ENCODE peak calls at places on chromosomes 11 and 22, in six cellular contexts. F is H9, M is trophoblast cell, K is neuronal stem cell, G is IMR-90, B is mesendoderm. E is an unnamed sample.

GRCh38 chr11:130908770-130909625 is 7.3 kb downstream of the SNX19 start:
- DNase-seq in F (no peak), K (no peak), G (peak), M (no peak), B (no peak), E (peak)

GRCh38 chr22:50184004-50184461 is 1.7 kb upstream of the TRABD start:
- DNase-seq in K (no peak), B (no peak), F (no peak), M (no peak), G (peak), E (no peak)

GRCh38 chr11:114154271-114155047 is 94.9 kb downstream of the ZBTB16 start:
- DNase-seq in F (no peak), M (peak), G (no peak), B (no peak), K (no peak), E (peak)

GRCh38 chr11:6433998-6434650 is 6.7 kb downstream of the HPX start:
- DNase-seq in K (no peak), B (no peak), F (no peak), M (no peak), G (no peak), E (no peak)

GRCh38 chr11:96159968-96160367 is 183.0 kb downstream of the MAML2 start:
- DNase-seq in M (no peak), B (peak), K (no peak), F (no peak), G (no peak), E (peak)

GRCh38 chr11:95925011-95925410 is 1.1 kb upstream of the MTMR2 start:
- DNase-seq in K (no peak), M (peak), G (peak), F (no peak), B (peak), E (peak)

GRCh38 chr22:46617250-46618103 is 2.7 kb upstream of the GRAMD4 start:
- DNase-seq in K (no peak), F (no peak), M (no peak), B (no peak), G (peak), E (no peak)

GRCh38 chr22:19566599-19567382 is 42.6 kb upstream of the CLDN5 start:
- DNase-seq in B (no peak), G (no peak), F (no peak), K (no peak), M (no peak), E (no peak)

GRCh38 chr11:6095798-6096197 is 11.7 kb upstream of the OR56B4 start:
- DNase-seq in M (no peak), K (no peak), B (no peak), F (no peak), G (no peak), E (no peak)

GRCh38 chr11:129368889-129369672 is 6.6 kb upstream of the BARX2 start:
- DNase-seq in F (no peak), B (peak), M (no peak), G (no peak), K (no peak), E (no peak)

GRCh38 chr22:22397292-22397870 is 111.2 kb downstream of the ZNF280B start:
- DNase-seq in M (peak), B (peak), K (no peak), F (no peak), G (no peak), E (no peak)

GRCh38 chr11:104771782-104772181 is 126.5 kb downstream of the CASP12 start:
- DNase-seq in F (no peak), B (no peak), M (no peak), G (no peak), K (no peak), E (peak)

GRCh38 chr11:8351223-8351622 is 87.5 kb upstream of the LMO1 start:
- DNase-seq in K (no peak), M (no peak), F (no peak), G (no peak), B (no peak), E (no peak)

GRCh38 chr11:32015435-32015834 is 75.4 kb upstream of the RCN1 start:
- DNase-seq in B (no peak), G (no peak), F (no peak), K (no peak), M (no peak), E (no peak)

GRCh38 chr11:8285796-8286195 is 22.1 kb upstream of the LMO1 start:
- DNase-seq in F (peak), B (no peak), G (no peak), K (no peak), M (no peak), E (no peak)

GRCh38 chr11:61820174-61820573 is 3.4 kb upstream of the FADS1 start:
- DNase-seq in K (no peak), G (peak), F (no peak), M (no peak), B (no peak), E (peak)

GRCh38 chr11:17019231-17019630 is 5.0 kb upstream of the PLEKHA7 start:
- DNase-seq in B (no peak), M (peak), G (no peak), F (no peak), K (no peak), E (no peak)

GRCh38 chr11:61058583-61059259 is 43.6 kb upstream of the CD5 start:
- DNase-seq in M (no peak), F (peak), K (no peak), G (no peak), B (no peak), E (no peak)

GRCh38 chr11:129881570-129882170 is 13.7 kb downstream of the NFRKB start:
- DNase-seq in G (peak), M (peak), F (peak), B (peak), K (no peak), E (peak)

GRCh38 chr11:112186304-112186703 is 11.0 kb downstream of the BCO2 start:
- DNase-seq in M (no peak), G (no peak), B (no peak), K (no peak), F (no peak), E (no peak)

GRCh38 chr22:50032109-50032871 is 19.7 kb upstream of the IL17REL start:
- DNase-seq in K (no peak), G (no peak), B (no peak), F (no peak), M (no peak), E (no peak)

GRCh38 chr11:128619540-128620305 is 32.4 kb upstream of the ETS1 start:
- DNase-seq in M (no peak), K (no peak), B (no peak), F (no peak), G (no peak), E (no peak)

DNA sequence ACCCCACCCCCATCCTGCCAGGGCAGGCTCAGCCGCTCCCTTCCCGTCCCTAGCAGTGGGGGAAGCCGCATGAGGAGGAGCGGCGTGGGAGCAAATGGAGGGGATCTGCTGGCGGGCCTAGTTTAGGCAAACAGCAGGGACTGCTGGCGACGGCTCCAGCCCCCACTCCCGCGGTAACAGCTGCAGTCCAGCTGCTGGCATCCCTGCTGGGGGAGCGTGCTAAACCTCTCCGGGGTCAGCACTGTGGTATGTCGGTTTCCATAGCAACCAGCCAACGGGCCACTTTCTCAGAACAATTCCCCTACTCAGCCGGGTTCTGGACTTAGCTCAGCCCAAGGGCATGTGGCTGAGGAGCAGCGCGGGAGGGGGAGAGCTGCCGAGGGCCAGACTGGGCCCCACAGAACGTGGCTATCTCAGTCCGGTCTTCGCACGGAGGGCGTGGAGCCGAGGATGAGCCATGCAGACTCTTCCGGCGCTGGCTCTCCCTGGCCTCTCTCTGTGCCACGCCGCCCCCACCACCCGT is 98.8 kb downstream of the PKNOX2 start:
- DNase-seq in K (peak), F (peak), G (peak), M (peak), B (peak), E (peak)
- H2BK120ac ChIP-seq in K (peak), F (peak), G (peak), M (peak), B (peak), E (peak)

DNA sequence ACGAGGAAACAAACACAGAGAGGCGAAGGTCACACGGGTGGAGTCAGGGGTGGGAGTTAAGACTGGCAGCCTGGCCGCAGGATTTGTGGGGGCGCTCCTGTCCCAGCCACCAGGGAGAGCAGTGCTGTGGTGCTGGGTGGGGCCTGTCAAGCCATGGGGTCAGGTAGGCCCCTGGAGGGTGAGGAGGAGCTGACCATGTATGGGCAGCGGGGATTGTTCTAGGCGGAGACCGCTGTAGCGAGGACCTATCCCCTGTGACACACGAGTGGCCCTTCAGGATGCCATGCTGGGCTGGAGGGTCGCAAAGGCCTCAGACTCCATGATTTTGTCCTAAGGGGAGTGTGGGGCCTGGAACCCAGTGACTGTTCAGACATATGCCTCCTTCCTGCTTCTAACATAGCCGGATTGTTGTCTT is 1.6 kb upstream of the RPS19BP1 start:
- DNase-seq in B (no peak), K (no peak), F (peak), M (no peak), G (no peak), E (no peak)
- H2BK120ac ChIP-seq in B (no peak), K (no peak), F (no peak), M (no peak), G (peak), E (no peak)

DNA sequence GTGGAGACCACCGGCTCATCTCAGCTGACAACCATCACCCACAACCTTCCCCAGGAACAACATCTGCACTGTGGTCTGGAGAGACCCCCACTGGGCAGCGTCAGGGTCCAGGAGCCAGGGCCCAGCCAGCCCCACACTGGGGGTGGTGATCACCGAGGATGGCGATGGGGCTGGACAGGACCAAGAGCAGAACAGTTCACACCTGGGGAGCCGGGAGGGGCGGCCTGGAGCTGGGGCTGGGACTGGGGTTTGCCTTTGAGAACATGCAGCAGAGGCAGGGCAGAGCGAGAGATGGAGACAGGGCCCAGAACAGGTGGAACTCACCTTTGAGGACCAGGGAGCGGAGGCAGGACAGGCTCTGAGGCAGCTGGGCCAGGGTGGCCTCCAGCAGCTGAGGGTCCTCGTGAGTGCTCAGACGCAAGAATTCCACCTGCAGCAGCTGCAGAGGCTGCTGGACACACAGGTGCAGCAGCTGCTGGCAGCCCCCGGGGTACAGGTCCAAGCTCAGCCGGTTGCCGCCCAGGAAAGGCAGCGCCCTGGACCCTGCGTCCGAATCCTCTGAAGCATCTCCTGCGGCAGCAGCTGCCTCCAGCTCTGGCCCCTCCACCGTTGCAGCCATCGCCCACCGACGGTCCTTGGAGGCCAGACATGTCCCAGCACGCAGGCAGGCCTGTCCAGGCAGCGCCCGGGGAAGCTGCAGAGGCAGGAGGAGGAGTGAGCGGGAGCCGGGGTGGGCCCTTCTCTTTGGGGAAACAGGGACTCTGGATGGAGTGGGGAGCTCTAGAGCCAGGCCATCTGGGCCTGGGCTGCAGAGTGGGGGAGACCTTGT is 1.0 kb downstream of the PIDD1 start:
- DNase-seq in M (no peak), G (no peak), K (no peak), B (no peak), F (no peak), E (peak)
- H2BK120ac ChIP-seq in M (peak), G (peak), K (no peak), B (peak), F (no peak), E (peak)

GRCh38 chr11:68685656-68686380 is 1.5 kb downstream of the GAL start:
- DNase-seq in M (no peak), B (no peak), G (no peak), K (no peak), F (no peak), E (no peak)

GRCh38 chr11:68682531-68682931 is 1.8 kb upstream of the GAL start:
- DNase-seq in B (no peak), K (no peak), G (peak), F (no peak), M (no peak), E (no peak)

GRCh38 chr11:68683086-68683951 is 1.0 kb upstream of the GAL start:
- DNase-seq in M (no peak), K (no peak), G (no peak), F (peak), B (peak), E (no peak)

GRCh38 chr11:68684385-68685356 is at the start of gene GAL:
- DNase-seq in K (no peak), M (peak), G (no peak), F (peak), B (peak), E (peak)

GRCh38 chr11:68683952-68684384 is 376 bp upstream of the GAL start:
- DNase-seq in K (no peak), F (no peak), B (no peak), G (no peak), M (no peak), E (no peak)
- H2BK120ac ChIP-seq in K (peak), F (no peak), B (peak), G (no peak), M (no peak), E (no peak)

GRCh38 chr11:27249208-27249509 is 113.9 kb downstream of the CCDC34 start:
- DNase-seq in B (peak), F (no peak), G (no peak), M (no peak), K (no peak), E (no peak)
- H2BK120ac ChIP-seq in B (peak), F (no peak), G (no peak), M (no peak), K (no peak), E (no peak)

GRCh38 chr22:35685731-35686130 is 31.9 kb upstream of the APOL5 start:
- DNase-seq in K (no peak), F (no peak), M (peak), B (no peak), G (peak), E (no peak)
- H2BK120ac ChIP-seq in K (no peak), F (no peak), M (no peak), B (no peak), G (no peak), E (no peak)

DNA sequence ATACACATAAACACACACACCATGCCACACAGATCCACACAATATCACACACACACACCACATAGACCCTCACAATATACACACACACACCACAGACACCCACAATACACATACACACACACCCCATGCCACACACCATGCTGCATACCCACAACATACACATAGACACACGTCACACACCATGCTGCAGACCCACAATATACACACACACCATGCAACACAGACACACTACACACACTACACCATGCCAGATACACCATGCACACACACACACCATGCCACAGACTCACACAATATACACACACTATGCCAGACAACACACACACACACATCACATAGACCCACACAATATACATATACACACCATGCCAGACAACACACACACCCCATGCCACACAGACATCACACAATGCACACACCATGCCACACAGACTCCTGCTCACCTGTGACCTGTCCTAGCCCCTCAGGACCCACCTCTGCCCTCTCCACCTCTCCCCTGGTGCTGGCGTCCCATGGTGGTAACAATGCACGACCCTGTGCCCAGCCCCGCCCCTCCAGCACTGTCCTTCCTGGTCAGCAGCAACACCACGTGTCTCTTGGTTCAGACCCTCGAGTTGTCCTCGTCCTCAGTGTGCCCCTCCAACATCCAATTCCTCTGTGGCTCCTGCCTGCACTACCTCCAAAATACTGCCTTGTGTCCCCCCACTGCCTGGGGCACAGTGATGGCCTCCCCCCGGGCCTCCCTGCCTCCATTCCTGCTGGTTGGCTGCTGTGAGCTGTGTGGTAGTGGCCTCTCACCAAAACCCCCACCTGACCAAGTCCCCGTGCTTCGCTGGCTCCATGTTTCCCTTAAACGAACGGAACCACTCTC is 23.7 kb upstream of the RFPL3 start:
- DNase-seq in M (no peak), F (peak), G (no peak), B (no peak), K (no peak), E (no peak)
- H2BK120ac ChIP-seq in M (no peak), F (no peak), G (no peak), B (no peak), K (peak), E (no peak)

GRCh38 chr11:68903631-68904457 is at the start of the genes IGHMBP2 and MRPL21:
- DNase-seq in F (peak), G (peak), K (peak), B (peak), M (peak), E (peak)
- H2BK120ac ChIP-seq in F (no peak), G (no peak), K (peak), B (no peak), M (peak), E (peak)

GRCh38 chr11:100681064-100681502 is 6.0 kb upstream of the ARHGAP42 start:
- DNase-seq in K (no peak), G (peak), B (peak), F (peak), M (peak), E (peak)

GRCh38 chr11:100683107-100683506 is 4.0 kb upstream of the ARHGAP42 start:
- DNase-seq in M (no peak), F (no peak), G (no peak), B (no peak), K (no peak), E (no peak)

GRCh38 chr11:100682247-100682969 is 4.7 kb upstream of the ARHGAP42 start:
- DNase-seq in K (no peak), G (peak), F (no peak), B (peak), M (peak), E (peak)

GRCh38 chr11:100677796-100678195 is 9.3 kb upstream of the ARHGAP42 start:
- DNase-seq in G (no peak), M (no peak), B (no peak), F (no peak), K (no peak), E (no peak)

GRCh38 chr11:100680070-100680469 is 7.0 kb upstream of the ARHGAP42 start:
- DNase-seq in B (no peak), G (no peak), F (no peak), K (no peak), M (no peak), E (no peak)
- H2BK120ac ChIP-seq in B (no peak), G (peak), F (no peak), K (no peak), M (peak), E (peak)

E was measured in mesenchymal stem cell.